ENCODE peak calls at places on chromosomes 2 and 18, in ten cellular contexts. N, M, J, S, T, E, B, H, G and A are unnamed samples.

GRCh38 chr2:39685135-39685534 is 19.4 kb downstream of the TMEM178A start:
- DNase-seq in N (no peak), M (no peak), J (no peak), S (no peak), T (no peak), E (no peak), B (no peak), H (no peak), G (no peak), A (no peak)

GRCh38 chr18:515156-515815 is 14.8 kb upstream of the COLEC12 start:
- DNase-seq in N (no peak), M (no peak), J (no peak), S (no peak), T (no peak), E (no peak), B (no peak), H (no peak), G (no peak), A (peak; percentile 55)

GRCh38 chr2:64213607-64214275 is 69.5 kb upstream of the PELI1 start:
- DNase-seq in N (no peak), M (no peak), J (no peak), S (no peak), T (no peak), E (no peak), B (no peak), H (no peak), G (no peak), A (no peak)

GRCh38 chr2:74902281-74902860 is 56.1 kb upstream of the POLE4 start:
- DNase-seq in N (no peak), M (peak; percentile 97), J (no peak), S (no peak), T (no peak), E (no peak), B (no peak), H (no peak), G (no peak), A (no peak)

GRCh38 chr18:54203914-54204313 is 20.6 kb downstream of the MBD2 start:
- DNase-seq in N (no peak), M (no peak), J (no peak), S (no peak), T (no peak), E (no peak), B (no peak), H (no peak), G (no peak), A (no peak)

GRCh38 chr2:218039171-218039570 is 29.9 kb upstream of the RUFY4 start:
- DNase-seq in N (no peak), M (no peak), J (no peak), S (no peak), T (no peak), E (no peak), B (no peak), H (no peak), G (no peak), A (no peak)

GRCh38 chr2:185360776-185361175 is 377.8 kb upstream of the FSIP2 start:
- DNase-seq in N (no peak), M (no peak), J (no peak), S (no peak), T (no peak), E (no peak), B (no peak), H (no peak), G (no peak), A (no peak)

GRCh38 chr2:122595065-122595464 is 839.6 kb downstream of the TSN start:
- DNase-seq in N (no peak), M (no peak), J (no peak), S (no peak), T (no peak), E (no peak), B (no peak), H (no peak), G (no peak), A (no peak)

GRCh38 chr2:204407209-204408070 is 137.8 kb upstream of the PARD3B start:
- DNase-seq in N (no peak), M (no peak), J (peak; percentile 20), S (no peak), T (no peak), E (no peak), B (no peak), H (no peak), G (no peak), A (no peak)

GRCh38 chr2:120680136-120680761 is 55.4 kb upstream of the GLI2 start:
- DNase-seq in N (peak; percentile 64), M (peak; percentile 85), J (peak; percentile 83), S (peak; percentile 84), T (peak; percentile 63), E (peak; percentile 21), B (peak; percentile 47), H (peak; percentile 61), G (peak; percentile 61), A (peak; percentile 94)

GRCh38 chr2:36663314-36663713 is 33.2 kb upstream of the VIT start:
- DNase-seq in N (no peak), M (no peak), J (no peak), S (no peak), T (no peak), E (no peak), B (no peak), H (no peak), G (no peak), A (no peak)

GRCh38 chr18:79197531-79197930 is 128.3 kb downstream of the ATP9B start:
- DNase-seq in N (no peak), M (no peak), J (no peak), S (no peak), T (no peak), E (no peak), B (no peak), H (no peak), G (no peak), A (no peak)

GRCh38 chr2:121242976-121243375 is 42.0 kb downstream of the TFCP2L1 start:
- DNase-seq in N (no peak), M (no peak), J (no peak), S (no peak), T (no peak), E (no peak), B (no peak), H (no peak), G (no peak), A (no peak)

GRCh38 chr2:234422242-234422641 is 74.6 kb downstream of the ARL4C start:
- DNase-seq in N (no peak), M (no peak), J (peak; percentile 93), S (peak; percentile 88), T (no peak), E (no peak), B (no peak), H (peak; percentile 46), G (no peak), A (peak; percentile 84)

GRCh38 chr2:48107326-48107925 is 201.1 kb upstream of the FBXO11 start:
- DNase-seq in N (no peak), M (no peak), J (peak; percentile 95), S (peak; percentile 69), T (no peak), E (no peak), B (no peak), H (peak; percentile 26), G (no peak), A (no peak)

GRCh38 chr18:3066391-3067079 is 53.6 kb upstream of the LPIN2 start:
- DNase-seq in N (no peak), M (no peak), J (no peak), S (no peak), T (no peak), E (no peak), B (no peak), H (no peak), G (no peak), A (no peak)

GRCh38 chr2:130318906-130319305 is 23.8 kb upstream of the IMP4 start:
- DNase-seq in N (no peak), M (no peak), J (no peak), S (no peak), T (no peak), E (no peak), B (no peak), H (no peak), G (no peak), A (no peak)

GRCh38 chr2:19574788-19575260 is 216.4 kb upstream of the OSR1 start:
- DNase-seq in N (no peak), M (no peak), J (peak; percentile 91), S (peak; percentile 19), T (no peak), E (no peak), B (no peak), H (no peak), G (no peak), A (no peak)

GRCh38 chr18:38796762-38797161 is 1231.2 kb upstream of the CELF4 start:
- DNase-seq in N (no peak), M (peak; percentile 2), J (no peak), S (no peak), T (no peak), E (no peak), B (no peak), H (no peak), G (no peak), A (no peak)

GRCh38 chr18:64091526-64091925 is 57.4 kb downstream of the LINC00305 start:
- DNase-seq in N (no peak), M (no peak), J (no peak), S (no peak), T (no peak), E (no peak), B (no peak), H (no peak), G (no peak), A (no peak)